ENCODE peak calls at places on chromosomes 1 and 21, in six cellular contexts. Q, M, F, J, V and T are unnamed samples.

GRCh38 chr1:180923024-180923841 is 10.5 kb downstream of the KIAA1614 start:
- DNase-seq in Q (peak; percentile 94), F (no peak), V (peak; percentile 61), M (no peak), J (peak; percentile 25), T (no peak)

GRCh38 chr21:33266050-33266783 is at the start of gene IL10RB:
- DNase-seq in F (peak; percentile 79), M (peak; percentile 64), V (peak; percentile 37), Q (peak; percentile 45), J (peak; percentile 25), T (peak; percentile 86)

GRCh38 chr1:54069792-54070548 is 16.6 kb downstream of the TCEANC2 start:
- DNase-seq in V (no peak), J (peak; percentile 46), M (peak; percentile 65), F (no peak), Q (peak; percentile 60), T (no peak)

GRCh38 chr1:54054438-54054749 is 986 bp downstream of the TCEANC2 start:
- DNase-seq in Q (no peak), M (no peak), V (no peak), J (no peak), F (no peak), T (no peak)

GRCh38 chr1:56644941-56645662 is at the start of gene PRKAA2:
- DNase-seq in M (peak; percentile 21), J (no peak), V (peak; percentile 25), Q (peak; percentile 0), F (peak; percentile 31), T (no peak)

GRCh38 chr1:207658904-207659485 is 14.1 kb downstream of the CR1L start:
- DNase-seq in Q (no peak), F (no peak), V (no peak), J (no peak), M (no peak), T (no peak)

GRCh38 chr1:63557365-63557987 is 34.2 kb downstream of the EFCAB7 start:
- DNase-seq in V (no peak), M (no peak), F (no peak), J (peak; percentile 6), Q (peak; percentile 39), T (no peak)

GRCh38 chr1:219798283-219799030 is 129.9 kb downstream of the SLC30A10 start:
- DNase-seq in V (no peak), Q (peak; percentile 83), F (no peak), J (peak; percentile 79), M (no peak), T (no peak)

GRCh38 chr1:177106614-177107365 is 57.7 kb downstream of the ASTN1 start:
- DNase-seq in F (no peak), J (no peak), V (no peak), Q (no peak), M (no peak), T (no peak)